ENCODE peak calls at places on chromosomes 6 and 20, in five cellular contexts. One of them, this sample, is unnamed.

GRCh38 chr6:125304970-125305369 is 3.2 kb upstream of the HDDC2 start:
- DNase-seq in AG09319: no peak
- DNase-seq in fibroblast of mammary gland: no peak
- DNase-seq in AG08395: no peak
- DNase-seq in effector CD4-positive, alpha-beta T cell: no peak
- DNase-seq in this sample: no peak

GRCh38 chr20:4297141-4297826 is 281.9 kb upstream of the RNF24 start:
- DNase-seq in AG09319: no peak
- DNase-seq in AG08395: peak; percentile 86
- DNase-seq in fibroblast of mammary gland: peak; percentile 61
- DNase-seq in effector CD4-positive, alpha-beta T cell: no peak
- DNase-seq in this sample: no peak

GRCh38 chr6:76612818-76613452 is 540.5 kb upstream of the IMPG1 start:
- DNase-seq in effector CD4-positive, alpha-beta T cell: no peak
- DNase-seq in fibroblast of mammary gland: no peak
- DNase-seq in AG08395: no peak
- DNase-seq in AG09319: no peak
- DNase-seq in this sample: no peak

GRCh38 chr6:43982084-43982625 is 145.1 kb downstream of the MRPL14 start:
- DNase-seq in effector CD4-positive, alpha-beta T cell: no peak
- DNase-seq in fibroblast of mammary gland: no peak
- DNase-seq in AG09319: no peak
- DNase-seq in AG08395: no peak
- DNase-seq in this sample: no peak

GRCh38 chr20:46060301-46060881 is 29.4 kb downstream of the NCOA5 start:
- DNase-seq in fibroblast of mammary gland: no peak
- DNase-seq in AG09319: no peak
- DNase-seq in effector CD4-positive, alpha-beta T cell: no peak
- DNase-seq in AG08395: no peak
- DNase-seq in this sample: no peak

GRCh38 chr20:20273281-20273680 is 94.6 kb upstream of the INSM1 start:
- DNase-seq in fibroblast of mammary gland: no peak
- DNase-seq in AG08395: no peak
- DNase-seq in AG09319: no peak
- DNase-seq in effector CD4-positive, alpha-beta T cell: no peak
- DNase-seq in this sample: no peak

GRCh38 chr20:17910828-17911294 is 57.7 kb downstream of the SNX5 start:
- DNase-seq in AG09319: peak; percentile 90
- DNase-seq in AG08395: peak; percentile 81
- DNase-seq in effector CD4-positive, alpha-beta T cell: no peak
- DNase-seq in fibroblast of mammary gland: peak; percentile 89
- DNase-seq in this sample: no peak

GRCh38 chr6:165184192-165184979 is 125.0 kb downstream of the C6orf118 start:
- DNase-seq in AG09319: no peak
- DNase-seq in effector CD4-positive, alpha-beta T cell: no peak
- DNase-seq in fibroblast of mammary gland: peak; percentile 74
- DNase-seq in AG08395: peak; percentile 42
- DNase-seq in this sample: no peak

GRCh38 chr6:80468398-80468797 is 361.9 kb downstream of the BCKDHB start:
- DNase-seq in fibroblast of mammary gland: no peak
- DNase-seq in AG08395: no peak
- DNase-seq in effector CD4-positive, alpha-beta T cell: no peak
- DNase-seq in AG09319: no peak
- DNase-seq in this sample: no peak

GRCh38 chr6:147285087-147285855 is 81.1 kb downstream of the STXBP5 start:
- DNase-seq in AG08395: peak; percentile 39
- DNase-seq in fibroblast of mammary gland: peak; percentile 76
- DNase-seq in effector CD4-positive, alpha-beta T cell: no peak
- DNase-seq in AG09319: no peak
- DNase-seq in this sample: no peak

GRCh38 chr20:19907326-19908056 is 109.7 kb upstream of the NAA20 start:
- DNase-seq in AG09319: no peak
- DNase-seq in AG08395: no peak
- DNase-seq in fibroblast of mammary gland: no peak
- DNase-seq in effector CD4-positive, alpha-beta T cell: no peak
- DNase-seq in this sample: no peak

GRCh38 chr6:74964871-74965441 is 240.9 kb downstream of the COL12A1 start:
- DNase-seq in effector CD4-positive, alpha-beta T cell: no peak
- DNase-seq in fibroblast of mammary gland: no peak
- DNase-seq in AG09319: no peak
- DNase-seq in AG08395: no peak
- DNase-seq in this sample: no peak

GRCh38 chr6:121653624-121654008 is 218.2 kb downstream of the GJA1 start:
- DNase-seq in effector CD4-positive, alpha-beta T cell: no peak
- DNase-seq in AG08395: no peak
- DNase-seq in AG09319: no peak
- DNase-seq in fibroblast of mammary gland: no peak
- DNase-seq in this sample: no peak

GRCh38 chr20:25285856-25286798 is 38.2 kb downstream of the PYGB start:
- DNase-seq in fibroblast of mammary gland: no peak
- DNase-seq in effector CD4-positive, alpha-beta T cell: no peak
- DNase-seq in AG08395: no peak
- DNase-seq in AG09319: no peak
- DNase-seq in this sample: no peak

GRCh38 chr20:51062065-51062464 is 39.2 kb upstream of the KCNG1 start:
- DNase-seq in AG09319: no peak
- DNase-seq in fibroblast of mammary gland: peak; percentile 8
- DNase-seq in AG08395: no peak
- DNase-seq in effector CD4-positive, alpha-beta T cell: no peak
- DNase-seq in this sample: no peak

GRCh38 chr6:144559865-144560603 is 274.9 kb downstream of the UTRN start:
- DNase-seq in effector CD4-positive, alpha-beta T cell: peak; percentile 5
- DNase-seq in fibroblast of mammary gland: no peak
- DNase-seq in AG08395: no peak
- DNase-seq in AG09319: no peak
- DNase-seq in this sample: peak; percentile 89

GRCh38 chr6:62803094-62803493 is 408.2 kb upstream of the FKBP1C start:
- DNase-seq in effector CD4-positive, alpha-beta T cell: no peak
- DNase-seq in AG08395: no peak
- DNase-seq in fibroblast of mammary gland: no peak
- DNase-seq in AG09319: no peak
- DNase-seq in this sample: no peak